ENCODE peak calls at places on chromosomes 13 and 19, in nine cellular contexts. One of them, this sample, is unnamed.

GRCh38 chr19:7869910-7870511 is 4.2 kb downstream of the PRR36 start:
- DNase-seq in NCI-H1105: peak; percentile 77
- DNase-seq in NAMALWA: peak; percentile 90
- DNase-seq in AG04449: no peak
- DNase-seq in EL: peak; percentile 46
- DNase-seq in AG10803: no peak
- DNase-seq in GM04503: no peak
- DNase-seq in 8988T: no peak
- DNase-seq in HS-27A: peak; percentile 2
- DNase-seq in this sample: no peak

GRCh38 chr19:41479757-41480191 is 36.8 kb downstream of the ERICH4 start:
- DNase-seq in NCI-H1105: no peak
- DNase-seq in NAMALWA: no peak
- DNase-seq in AG04449: no peak
- DNase-seq in EL: no peak
- DNase-seq in AG10803: no peak
- DNase-seq in GM04503: no peak
- DNase-seq in 8988T: no peak
- DNase-seq in HS-27A: no peak
- DNase-seq in this sample: no peak

GRCh38 chr19:12954150-12954962 is 2.7 kb downstream of the GADD45GIP1 start:
- DNase-seq in NCI-H1105: no peak
- DNase-seq in NAMALWA: no peak
- DNase-seq in AG04449: no peak
- DNase-seq in EL: no peak
- DNase-seq in AG10803: no peak
- DNase-seq in GM04503: no peak
- DNase-seq in 8988T: no peak
- DNase-seq in HS-27A: no peak
- DNase-seq in this sample: no peak

GRCh38 chr19:17873661-17874422 is 2.1 kb downstream of the SLC5A5 start:
- DNase-seq in NCI-H1105: peak; percentile 52
- DNase-seq in NAMALWA: peak; percentile 82
- DNase-seq in AG04449: no peak
- DNase-seq in EL: no peak
- DNase-seq in AG10803: no peak
- DNase-seq in GM04503: no peak
- DNase-seq in 8988T: no peak
- DNase-seq in HS-27A: no peak
- DNase-seq in this sample: no peak

GRCh38 chr13:36436811-36437210 is 4.5 kb downstream of the CCNA1 start:
- DNase-seq in NCI-H1105: no peak
- DNase-seq in NAMALWA: no peak
- DNase-seq in AG04449: no peak
- DNase-seq in EL: no peak
- DNase-seq in AG10803: no peak
- DNase-seq in GM04503: no peak
- DNase-seq in 8988T: no peak
- DNase-seq in HS-27A: no peak
- DNase-seq in this sample: no peak

GRCh38 chr13:110319774-110320509 is 12.9 kb downstream of the COL4A2 start:
- DNase-seq in NCI-H1105: no peak
- DNase-seq in NAMALWA: no peak
- DNase-seq in AG04449: no peak
- DNase-seq in EL: peak; percentile 87
- DNase-seq in AG10803: peak; percentile 77
- DNase-seq in GM04503: no peak
- DNase-seq in 8988T: peak; percentile 69
- DNase-seq in HS-27A: no peak
- DNase-seq in this sample: no peak

GRCh38 chr13:80173224-80173623 is 167.7 kb downstream of the SPRY2 start:
- DNase-seq in NCI-H1105: no peak
- DNase-seq in NAMALWA: no peak
- DNase-seq in AG04449: no peak
- DNase-seq in EL: no peak
- DNase-seq in AG10803: no peak
- DNase-seq in GM04503: no peak
- DNase-seq in 8988T: no peak
- DNase-seq in HS-27A: no peak
- DNase-seq in this sample: no peak

GRCh38 chr13:19888799-19889198 is 25.4 kb upstream of the ZMYM5 start:
- DNase-seq in NCI-H1105: no peak
- DNase-seq in NAMALWA: peak; percentile 19
- DNase-seq in AG04449: no peak
- DNase-seq in EL: peak; percentile 8
- DNase-seq in AG10803: peak; percentile 22
- DNase-seq in GM04503: no peak
- DNase-seq in 8988T: no peak
- DNase-seq in HS-27A: no peak
- DNase-seq in this sample: no peak

GRCh38 chr19:54137913-54138776 is 583 bp downstream of the CNOT3 start:
- DNase-seq in NCI-H1105: peak; percentile 18
- DNase-seq in NAMALWA: no peak
- DNase-seq in AG04449: no peak
- DNase-seq in EL: no peak
- DNase-seq in AG10803: no peak
- DNase-seq in GM04503: no peak
- DNase-seq in 8988T: no peak
- DNase-seq in HS-27A: no peak
- DNase-seq in this sample: no peak

GRCh38 chr13:69565334-69565733 is 542.3 kb upstream of the ATXN8OS start:
- DNase-seq in NCI-H1105: no peak
- DNase-seq in NAMALWA: peak; percentile 76
- DNase-seq in AG04449: no peak
- DNase-seq in EL: no peak
- DNase-seq in AG10803: no peak
- DNase-seq in GM04503: no peak
- DNase-seq in 8988T: peak; percentile 13
- DNase-seq in HS-27A: no peak
- DNase-seq in this sample: no peak

GRCh38 chr19:47228168-47228936 is 2.6 kb downstream of the BBC3 start:
- DNase-seq in NCI-H1105: no peak
- DNase-seq in NAMALWA: peak; percentile 73
- DNase-seq in AG04449: no peak
- DNase-seq in EL: peak; percentile 61
- DNase-seq in AG10803: peak; percentile 48
- DNase-seq in GM04503: no peak
- DNase-seq in 8988T: no peak
- DNase-seq in HS-27A: no peak
- DNase-seq in this sample: no peak

GRCh38 chr19:18725755-18726416 is 42.4 kb downstream of the CRTC1 start:
- DNase-seq in NCI-H1105: no peak
- DNase-seq in NAMALWA: no peak
- DNase-seq in AG04449: no peak
- DNase-seq in EL: no peak
- DNase-seq in AG10803: no peak
- DNase-seq in GM04503: no peak
- DNase-seq in 8988T: no peak
- DNase-seq in HS-27A: no peak
- DNase-seq in this sample: no peak

GRCh38 chr13:30179547-30180256 is 127.6 kb downstream of the KATNAL1 start:
- DNase-seq in NCI-H1105: no peak
- DNase-seq in NAMALWA: no peak
- DNase-seq in AG04449: no peak
- DNase-seq in EL: no peak
- DNase-seq in AG10803: no peak
- DNase-seq in GM04503: no peak
- DNase-seq in 8988T: no peak
- DNase-seq in HS-27A: no peak
- DNase-seq in this sample: no peak

GRCh38 chr19:15556634-15557181 is 48.4 kb downstream of the CYP4F22 start:
- DNase-seq in NCI-H1105: no peak
- DNase-seq in NAMALWA: no peak
- DNase-seq in AG04449: no peak
- DNase-seq in EL: no peak
- DNase-seq in AG10803: no peak
- DNase-seq in GM04503: no peak
- DNase-seq in 8988T: no peak
- DNase-seq in HS-27A: no peak
- DNase-seq in this sample: no peak

GRCh38 chr19:35773020-35773809 is 2.1 kb upstream of the ARHGAP33 start:
- DNase-seq in NCI-H1105: no peak
- DNase-seq in NAMALWA: no peak
- DNase-seq in AG04449: no peak
- DNase-seq in EL: no peak
- DNase-seq in AG10803: peak; percentile 19
- DNase-seq in GM04503: no peak
- DNase-seq in 8988T: no peak
- DNase-seq in HS-27A: no peak
- DNase-seq in this sample: no peak

GRCh38 chr19:42293539-42293938 is 8.4 kb upstream of the PRR19 start:
- DNase-seq in NCI-H1105: no peak
- DNase-seq in NAMALWA: no peak
- DNase-seq in AG04449: no peak
- DNase-seq in EL: no peak
- DNase-seq in AG10803: no peak
- DNase-seq in GM04503: no peak
- DNase-seq in 8988T: no peak
- DNase-seq in HS-27A: no peak
- DNase-seq in this sample: no peak

GRCh38 chr13:40777957-40778235 is 6.9 kb upstream of the MRPS31 start:
- DNase-seq in NCI-H1105: no peak
- DNase-seq in NAMALWA: no peak
- DNase-seq in AG04449: no peak
- DNase-seq in EL: no peak
- DNase-seq in AG10803: no peak
- DNase-seq in GM04503: no peak
- DNase-seq in 8988T: no peak
- DNase-seq in HS-27A: no peak
- DNase-seq in this sample: no peak

GRCh38 chr19:28472111-28472510 is 740.8 kb downstream of the UQCRFS1 start:
- DNase-seq in NCI-H1105: no peak
- DNase-seq in NAMALWA: no peak
- DNase-seq in AG04449: no peak
- DNase-seq in EL: peak; percentile 15
- DNase-seq in AG10803: peak; percentile 47
- DNase-seq in GM04503: no peak
- DNase-seq in 8988T: no peak
- DNase-seq in HS-27A: no peak
- DNase-seq in this sample: no peak

GRCh38 chr13:74290324-74290773 is 156.1 kb upstream of the KLF12 start:
- DNase-seq in NCI-H1105: peak; percentile 73
- DNase-seq in NAMALWA: peak; percentile 85
- DNase-seq in AG04449: no peak
- DNase-seq in EL: no peak
- DNase-seq in AG10803: peak; percentile 88
- DNase-seq in GM04503: peak; percentile 49
- DNase-seq in 8988T: no peak
- DNase-seq in HS-27A: no peak
- DNase-seq in this sample: no peak

GRCh38 chr13:94947965-94948371 is 235.6 kb upstream of the SOX21 start:
- DNase-seq in NCI-H1105: no peak
- DNase-seq in NAMALWA: no peak
- DNase-seq in AG04449: no peak
- DNase-seq in EL: no peak
- DNase-seq in AG10803: no peak
- DNase-seq in GM04503: no peak
- DNase-seq in 8988T: no peak
- DNase-seq in HS-27A: no peak
- DNase-seq in this sample: no peak

GRCh38 chr19:47794526-47794925 is 9.8 kb downstream of the TPRX1 start:
- DNase-seq in NCI-H1105: no peak
- DNase-seq in NAMALWA: no peak
- DNase-seq in AG04449: no peak
- DNase-seq in EL: no peak
- DNase-seq in AG10803: no peak
- DNase-seq in GM04503: no peak
- DNase-seq in 8988T: no peak
- DNase-seq in HS-27A: no peak
- DNase-seq in this sample: no peak

GRCh38 chr13:98519976-98520375 is 56.9 kb downstream of the STK24 start:
- DNase-seq in NCI-H1105: no peak
- DNase-seq in NAMALWA: no peak
- DNase-seq in AG04449: no peak
- DNase-seq in EL: no peak
- DNase-seq in AG10803: no peak
- DNase-seq in GM04503: no peak
- DNase-seq in 8988T: no peak
- DNase-seq in HS-27A: no peak
- DNase-seq in this sample: no peak

GRCh38 chr13:43044720-43045301 is 21.4 kb downstream of the DNAJC15 start:
- DNase-seq in NCI-H1105: no peak
- DNase-seq in NAMALWA: no peak
- DNase-seq in AG04449: no peak
- DNase-seq in EL: no peak
- DNase-seq in AG10803: no peak
- DNase-seq in GM04503: no peak
- DNase-seq in 8988T: no peak
- DNase-seq in HS-27A: no peak
- DNase-seq in this sample: no peak

GRCh38 chr19:47735131-47735530 is 10.2 kb upstream of the NOP53 start:
- DNase-seq in NCI-H1105: no peak
- DNase-seq in NAMALWA: no peak
- DNase-seq in AG04449: no peak
- DNase-seq in EL: no peak
- DNase-seq in AG10803: no peak
- DNase-seq in GM04503: no peak
- DNase-seq in 8988T: no peak
- DNase-seq in HS-27A: no peak
- DNase-seq in this sample: no peak

GRCh38 chr13:93559718-93560117 is 333.1 kb downstream of the GPC6 start:
- DNase-seq in NCI-H1105: peak; percentile 25
- DNase-seq in NAMALWA: no peak
- DNase-seq in AG04449: no peak
- DNase-seq in EL: peak; percentile 69
- DNase-seq in AG10803: peak; percentile 17
- DNase-seq in GM04503: no peak
- DNase-seq in 8988T: no peak
- DNase-seq in HS-27A: peak; percentile 60
- DNase-seq in this sample: peak; percentile 4

GRCh38 chr19:53525922-53526321 is 12.0 kb upstream of the ZNF331 start:
- DNase-seq in NCI-H1105: no peak
- DNase-seq in NAMALWA: no peak
- DNase-seq in AG04449: no peak
- DNase-seq in EL: no peak
- DNase-seq in AG10803: no peak
- DNase-seq in GM04503: no peak
- DNase-seq in 8988T: no peak
- DNase-seq in HS-27A: no peak
- DNase-seq in this sample: no peak

GRCh38 chr19:43624933-43625332 is 5.5 kb upstream of the ZNF428 start:
- DNase-seq in NCI-H1105: no peak
- DNase-seq in NAMALWA: peak; percentile 93
- DNase-seq in AG04449: no peak
- DNase-seq in EL: no peak
- DNase-seq in AG10803: no peak
- DNase-seq in GM04503: no peak
- DNase-seq in 8988T: no peak
- DNase-seq in HS-27A: no peak
- DNase-seq in this sample: no peak

GRCh38 chr19:44891016-44891882 is at the start of gene TOMM40:
- DNase-seq in NCI-H1105: peak; percentile 100
- DNase-seq in NAMALWA: peak; percentile 100
- DNase-seq in AG04449: no peak
- DNase-seq in EL: peak; percentile 27
- DNase-seq in AG10803: no peak
- DNase-seq in GM04503: no peak
- DNase-seq in 8988T: no peak
- DNase-seq in HS-27A: peak; percentile 100
- DNase-seq in this sample: peak; percentile 99

GRCh38 chr13:20340759-20341161 is 108.6 kb upstream of the GJB6 start:
- DNase-seq in NCI-H1105: no peak
- DNase-seq in NAMALWA: no peak
- DNase-seq in AG04449: no peak
- DNase-seq in EL: peak; percentile 4
- DNase-seq in AG10803: peak; percentile 52
- DNase-seq in GM04503: no peak
- DNase-seq in 8988T: no peak
- DNase-seq in HS-27A: no peak
- DNase-seq in this sample: peak; percentile 10

GRCh38 chr19:10587022-10587838 is at the start of gene AP1M2:
- DNase-seq in NCI-H1105: peak; percentile 69
- DNase-seq in NAMALWA: no peak
- DNase-seq in AG04449: no peak
- DNase-seq in EL: no peak
- DNase-seq in AG10803: no peak
- DNase-seq in GM04503: no peak
- DNase-seq in 8988T: no peak
- DNase-seq in HS-27A: no peak
- DNase-seq in this sample: no peak

GRCh38 chr13:24747248-24748151 is 16.5 kb upstream of the RNF17 start:
- DNase-seq in NCI-H1105: no peak
- DNase-seq in NAMALWA: no peak
- DNase-seq in AG04449: no peak
- DNase-seq in EL: peak; percentile 8
- DNase-seq in AG10803: no peak
- DNase-seq in GM04503: no peak
- DNase-seq in 8988T: no peak
- DNase-seq in HS-27A: no peak
- DNase-seq in this sample: no peak

This sample was measured in GM04504.